ENCODE peak calls at places on chromosomes 13 and 19, in eight cellular contexts. Y is effector memory CD4-positive, alpha-beta T cell; Q is osteoblast; B is AG04450; T is H9; P is PC-9; S is IMR-90; H is right atrium auricular region. C is an unnamed sample.

GRCh38 chr13:80022146-80022545 is 318.8 kb downstream of the SPRY2 start:
- DNase-seq in Y (no peak), Q (no peak), B (no peak), T (no peak), P (no peak), S (no peak), H (no peak), C (no peak)

GRCh38 chr19:2722541-2723344 is 1.6 kb upstream of the DIRAS1 start:
- DNase-seq in Y (no peak), Q (peak), B (no peak), T (no peak), P (peak), S (peak), H (peak), C (peak)

GRCh38 chr13:44237276-44237767 is 136.3 kb upstream of the SERP2 start:
- DNase-seq in Y (no peak), Q (peak), B (peak), T (no peak), P (peak), S (peak), H (peak), C (no peak)

GRCh38 chr19:5621311-5621944 is 1.1 kb downstream of the SAFB2 start:
- DNase-seq in Y (no peak), Q (no peak), B (no peak), T (no peak), P (no peak), S (no peak), H (no peak), C (peak)

GRCh38 chr13:110208116-110208515 is 98.8 kb downstream of the COL4A1 start:
- DNase-seq in Y (no peak), Q (no peak), B (no peak), T (no peak), P (no peak), S (no peak), H (no peak), C (no peak)

GRCh38 chr13:78326608-78327007 is 276.7 kb downstream of the POU4F1 start:
- DNase-seq in Y (no peak), Q (no peak), B (no peak), T (no peak), P (no peak), S (no peak), H (no peak), C (no peak)

GRCh38 chr13:37602743-37603381 is 4.3 kb upstream of the POSTN start:
- DNase-seq in Y (no peak), Q (no peak), B (no peak), T (no peak), P (no peak), S (peak), H (no peak), C (no peak)

GRCh38 chr19:32464279-32464678 is 58.7 kb downstream of the DPY19L3 start:
- DNase-seq in Y (no peak), Q (no peak), B (no peak), T (no peak), P (no peak), S (peak), H (no peak), C (no peak)

GRCh38 chr19:11127905-11128304 is 27.7 kb downstream of the SPC24 start:
- DNase-seq in Y (no peak), Q (peak), B (no peak), T (no peak), P (no peak), S (no peak), H (no peak), C (no peak)

GRCh38 chr13:105177265-105177900 is 1358.1 kb downstream of the EFNB2 start:
- DNase-seq in Y (no peak), Q (no peak), B (no peak), T (no peak), P (no peak), S (no peak), H (no peak), C (no peak)

GRCh38 chr13:95834134-95834765 is 157.3 kb downstream of the DNAJC3 start:
- DNase-seq in Y (peak), Q (peak), B (peak), T (peak), P (peak), S (peak), H (peak), C (peak)

GRCh38 chr19:46697142-46697960 is 19.6 kb downstream of the PRKD2 start:
- DNase-seq in Y (no peak), Q (peak), B (no peak), T (peak), P (no peak), S (peak), H (peak), C (peak)

GRCh38 chr13:79531542-79532239 is 50.7 kb downstream of the NDFIP2 start:
- DNase-seq in Y (no peak), Q (no peak), B (no peak), T (no peak), P (no peak), S (no peak), H (no peak), C (no peak)

GRCh38 chr13:40672310-40673060 is 6.0 kb upstream of the FOXO1 start:
- DNase-seq in Y (no peak), Q (no peak), B (peak), T (no peak), P (peak), S (peak), H (no peak), C (no peak)

GRCh38 chr13:74114202-74114601 is 20.0 kb downstream of the KLF12 start:
- DNase-seq in Y (no peak), Q (no peak), B (no peak), T (no peak), P (no peak), S (peak), H (no peak), C (no peak)

GRCh38 chr13:32905063-32905863 is 111.0 kb upstream of the KL start:
- DNase-seq in Y (no peak), Q (no peak), B (no peak), T (no peak), P (no peak), S (peak), H (no peak), C (no peak)

GRCh38 chr19:39397360-39398296 is 6.5 kb downstream of the MED29 start:
- DNase-seq in Y (peak), Q (peak), B (no peak), T (peak), P (peak), S (peak), H (peak), C (peak)

GRCh38 chr13:20159646-20160345 is 1.1 kb downstream of the GJA3 start:
- DNase-seq in Y (no peak), Q (no peak), B (no peak), T (no peak), P (no peak), S (peak), H (peak), C (no peak)

GRCh38 chr13:80040219-80040976 is 300.5 kb downstream of the SPRY2 start:
- DNase-seq in Y (no peak), Q (peak), B (peak), T (no peak), P (no peak), S (peak), H (no peak), C (no peak)

GRCh38 chr13:33353210-33353609 is 67.7 kb upstream of the STARD13 start:
- DNase-seq in Y (no peak), Q (no peak), B (no peak), T (no peak), P (no peak), S (no peak), H (peak), C (no peak)

GRCh38 chr13:103671547-103671946 is 605.3 kb upstream of the SLC10A2 start:
- DNase-seq in Y (no peak), Q (no peak), B (no peak), T (no peak), P (no peak), S (no peak), H (no peak), C (no peak)

GRCh38 chr19:44927746-44928145 is 13.3 kb downstream of the APOC1 start:
- DNase-seq in Y (no peak), Q (peak), B (no peak), T (no peak), P (no peak), S (peak), H (no peak), C (no peak)

GRCh38 chr13:48784906-48785555 is 131.3 kb downstream of the CYSLTR2 start:
- DNase-seq in Y (no peak), Q (no peak), B (no peak), T (no peak), P (no peak), S (peak), H (no peak), C (no peak)

GRCh38 chr19:42426643-42427042 is 545 bp downstream of the LIPE start:
- DNase-seq in Y (no peak), Q (no peak), B (no peak), T (no peak), P (no peak), S (no peak), H (no peak), C (no peak)

GRCh38 chr19:9621156-9622037 is at the start of gene ZNF561:
- DNase-seq in Y (peak), Q (peak), B (peak), T (peak), P (peak), S (peak), H (peak), C (peak)

GRCh38 chr19:46372901-46373572 is 26.1 kb downstream of the PPP5C start:
- DNase-seq in Y (no peak), Q (no peak), B (no peak), T (peak), P (peak), S (no peak), H (no peak), C (peak)

DNA sequence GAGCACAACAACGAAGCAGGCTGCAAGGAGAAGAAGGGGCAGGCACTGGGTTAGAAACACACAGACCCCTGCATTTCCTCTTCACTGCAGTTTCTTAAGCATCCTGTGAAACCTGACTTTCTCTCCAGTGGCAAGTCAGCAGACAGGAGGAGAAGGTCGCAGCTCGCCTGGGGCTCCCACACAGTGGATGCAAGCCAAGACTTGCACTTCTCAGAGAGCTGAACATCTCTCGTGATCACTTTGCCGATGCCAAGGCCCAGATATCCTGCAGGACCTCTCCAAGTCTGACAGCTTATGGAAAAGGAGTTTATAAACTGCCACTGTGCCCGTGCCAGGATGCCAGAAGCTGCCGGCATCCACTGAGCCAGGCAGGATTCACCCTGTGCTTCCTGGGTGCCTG is 18.4 kb downstream of the TMEM272 start:
- DNase-seq in Y (no peak), Q (no peak), B (no peak), T (no peak), P (no peak), S (no peak), H (no peak), C (no peak)
- H3K27ac ChIP-seq in Y (peak), Q (no peak), B (no peak), T (no peak), P (no peak), S (no peak), H (peak), C (no peak)

GRCh38 chr19:742540-743075 is 8.3 kb upstream of the MISP start:
- DNase-seq in Y (no peak), Q (no peak), B (no peak), T (no peak), P (no peak), S (no peak), H (no peak), C (no peak)
- H3K27ac ChIP-seq in Y (no peak), Q (no peak), B (no peak), T (no peak), P (no peak), S (no peak), H (no peak), C (no peak)

DNA sequence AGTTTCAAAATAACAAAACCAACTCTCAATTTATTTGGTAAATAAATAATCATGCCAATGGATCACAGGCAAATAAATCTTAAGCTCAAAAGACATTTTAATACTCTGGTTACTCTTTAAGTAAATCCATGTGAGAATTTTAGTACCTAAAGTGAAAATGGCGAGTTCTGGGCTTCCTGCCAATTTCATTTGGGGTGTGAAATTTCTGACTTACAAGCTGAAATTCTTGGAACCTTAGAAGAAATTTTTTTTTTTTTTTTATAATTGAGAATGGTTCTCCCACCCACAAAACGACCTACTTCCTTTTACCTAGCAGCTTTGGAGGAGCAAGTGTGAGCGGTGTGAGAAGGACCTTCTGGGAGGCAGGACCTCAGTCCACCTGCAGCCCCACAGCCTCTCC is 354.5 kb upstream of the NBEA start:
- DNase-seq in Y (no peak), Q (no peak), B (no peak), T (no peak), P (no peak), S (no peak), H (no peak), C (no peak)
- H3K27ac ChIP-seq in Y (no peak), Q (no peak), B (no peak), T (no peak), P (no peak), S (no peak), H (no peak), C (no peak)

GRCh38 chr13:46170268-46170667 is 11.7 kb downstream of the LCP1 start:
- DNase-seq in Y (no peak), Q (no peak), B (no peak), T (peak), P (no peak), S (no peak), H (no peak), C (peak)

GRCh38 chr13:46171739-46172138 is 10.2 kb downstream of the LCP1 start:
- DNase-seq in Y (no peak), Q (no peak), B (no peak), T (no peak), P (no peak), S (no peak), H (no peak), C (no peak)

GRCh38 chr13:46168818-46169217 is 13.2 kb downstream of the LCP1 start:
- DNase-seq in Y (no peak), Q (no peak), B (no peak), T (no peak), P (no peak), S (no peak), H (no peak), C (no peak)

GRCh38 chr13:46171223-46171622 is 10.8 kb downstream of the LCP1 start:
- DNase-seq in Y (no peak), Q (no peak), B (no peak), T (no peak), P (no peak), S (no peak), H (no peak), C (no peak)

GRCh38 chr13:46170687-46171086 is 11.3 kb downstream of the LCP1 start:
- DNase-seq in Y (peak), Q (no peak), B (no peak), T (no peak), P (no peak), S (no peak), H (no peak), C (no peak)
- H3K27ac ChIP-seq in Y (peak), Q (no peak), B (no peak), T (no peak), P (no peak), S (no peak), H (no peak), C (no peak)

GRCh38 chr19:4042731-4043082 is 24.0 kb downstream of the ZBTB7A start:
- DNase-seq in Y (no peak), Q (no peak), B (no peak), T (no peak), P (peak), S (no peak), H (no peak), C (peak)

GRCh38 chr19:4043966-4044365 is 22.7 kb downstream of the ZBTB7A start:
- DNase-seq in Y (no peak), Q (no peak), B (no peak), T (no peak), P (no peak), S (no peak), H (no peak), C (no peak)

GRCh38 chr19:4043410-4043809 is 23.3 kb downstream of the ZBTB7A start:
- DNase-seq in Y (no peak), Q (no peak), B (no peak), T (no peak), P (no peak), S (no peak), H (no peak), C (no peak)

GRCh38 chr19:4044927-4045557 is 21.7 kb downstream of the ZBTB7A start:
- DNase-seq in Y (no peak), Q (no peak), B (no peak), T (no peak), P (no peak), S (no peak), H (no peak), C (no peak)

DNA sequence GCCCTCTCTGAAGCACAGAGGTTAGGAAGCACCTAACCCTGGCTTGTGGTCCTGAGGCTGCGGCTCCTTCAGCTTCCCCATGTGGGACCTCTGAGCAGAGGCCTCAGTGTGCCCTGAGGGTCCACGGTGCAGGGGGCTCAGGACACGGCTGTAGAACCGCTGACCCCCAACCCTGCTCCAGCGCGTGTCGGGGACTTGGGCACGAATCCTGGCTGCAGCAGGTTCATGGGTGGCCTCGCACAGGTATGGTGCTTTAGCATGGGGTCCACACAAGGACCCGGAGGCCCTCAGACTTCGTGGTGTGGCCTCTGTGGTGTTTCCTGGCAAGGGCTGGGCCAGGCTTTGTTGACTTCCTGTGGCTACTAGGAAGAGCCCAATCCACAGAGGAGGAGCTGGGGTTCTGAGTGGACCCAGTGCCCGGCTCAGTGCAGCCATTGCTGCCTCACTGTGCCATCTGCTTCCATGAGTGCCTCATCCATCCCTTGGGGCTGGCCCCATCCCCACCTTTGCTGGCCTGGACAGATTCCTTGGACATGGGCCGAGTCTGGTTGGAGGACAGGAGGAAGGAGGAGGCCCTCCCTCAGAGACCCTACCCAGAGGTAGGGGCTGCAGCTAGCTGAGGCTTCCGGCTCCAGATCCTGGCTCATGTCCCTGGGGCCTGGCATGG is 24.5 kb downstream of the ZBTB7A start:
- DNase-seq in Y (no peak), Q (no peak), B (no peak), T (no peak), P (no peak), S (no peak), H (no peak), C (peak)
- H3K27ac ChIP-seq in Y (no peak), Q (no peak), B (no peak), T (no peak), P (peak), S (no peak), H (no peak), C (peak)

GRCh38 chr19:19105365-19106060 is 32.8 kb downstream of the TMEM161A start:
- DNase-seq in Y (no peak), Q (peak), B (no peak), T (peak), P (no peak), S (no peak), H (peak), C (no peak)
- H3K27ac ChIP-seq in Y (no peak), Q (no peak), B (no peak), T (no peak), P (no peak), S (peak), H (no peak), C (no peak)

DNA sequence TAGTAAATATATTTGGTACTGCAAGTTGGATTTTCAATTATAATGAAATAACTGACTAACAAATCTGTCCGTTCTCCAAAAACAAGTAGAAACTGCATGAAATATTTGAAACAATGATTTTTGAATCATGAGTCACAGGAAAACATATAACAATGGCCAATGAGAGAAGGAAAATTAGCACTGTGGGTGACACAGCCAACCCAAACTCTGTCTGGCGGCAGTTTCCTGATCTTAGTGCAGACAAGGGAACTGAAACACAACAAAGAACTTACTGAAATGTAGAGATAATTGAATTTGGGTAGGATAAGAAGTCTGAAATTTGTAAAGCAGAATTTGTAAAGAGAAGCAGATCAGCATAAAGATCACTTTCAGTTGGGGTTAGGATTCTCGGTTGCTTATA is 2743.3 kb upstream of the PCDH20 start:
- DNase-seq in Y (no peak), Q (no peak), B (no peak), T (no peak), P (no peak), S (peak), H (no peak), C (no peak)
- H3K27ac ChIP-seq in Y (no peak), Q (no peak), B (no peak), T (no peak), P (no peak), S (no peak), H (no peak), C (no peak)